ENCODE peak calls at places on chromosomes 6 and 20, in seven cellular contexts. M, K, R, A, W, Q and L are unnamed samples.

GRCh38 chr6:8063762-8064637 is at the start of gene BLOC1S5:
- DNase-seq in Q (peak), R (peak), K (peak), M (peak), A (peak), W (peak), L (peak)

GRCh38 chr6:150297327-150298028 is 71.3 kb upstream of the IYD start:
- DNase-seq in A (no peak), W (no peak), Q (no peak), M (peak), K (no peak), R (no peak), L (peak)

GRCh38 chr6:120198033-120198432 is 848.5 kb upstream of the MAN1A1 start:
- DNase-seq in W (no peak), R (no peak), K (peak), Q (no peak), A (no peak), M (no peak), L (no peak)

GRCh38 chr20:22807646-22808045 is 223.3 kb upstream of the FOXA2 start:
- DNase-seq in R (no peak), M (no peak), Q (no peak), K (no peak), A (no peak), W (no peak), L (no peak)

GRCh38 chr6:133815313-133815712 is 73.6 kb upstream of the TCF21 start:
- DNase-seq in Q (no peak), R (no peak), W (no peak), K (no peak), A (no peak), M (no peak), L (no peak)

GRCh38 chr6:582370-582769 is 74.5 kb downstream of the HUS1B start:
- DNase-seq in Q (no peak), R (no peak), M (no peak), A (no peak), K (peak), W (no peak), L (no peak)

GRCh38 chr6:16846399-16846778 is 85.1 kb upstream of the ATXN1 start:
- DNase-seq in K (no peak), W (no peak), A (no peak), R (no peak), M (no peak), Q (no peak), L (no peak)

GRCh38 chr6:1500874-1501273 is 108.8 kb upstream of the FOXC1 start:
- DNase-seq in M (no peak), W (no peak), A (no peak), K (no peak), Q (no peak), R (no peak), L (no peak)

GRCh38 chr6:138372711-138373463 is 4.8 kb upstream of the SMIM28 start:
- DNase-seq in R (no peak), M (no peak), K (no peak), A (no peak), W (no peak), Q (no peak), L (peak)

GRCh38 chr20:23449400-23449799 is 3.3 kb downstream of the CST11 start:
- DNase-seq in A (no peak), M (no peak), Q (no peak), W (no peak), K (no peak), R (no peak), L (no peak)

GRCh38 chr6:5763407-5763806 is 243.3 kb downstream of the NRN1 start:
- DNase-seq in Q (no peak), M (no peak), A (no peak), W (no peak), K (no peak), R (no peak), L (peak)

GRCh38 chr6:46323966-46324622 is 153.3 kb upstream of the ENPP5 start:
- DNase-seq in W (no peak), A (no peak), M (no peak), K (no peak), Q (no peak), R (no peak), L (no peak)

GRCh38 chr6:81531869-81532561 is 220.5 kb downstream of the TENT5A start:
- DNase-seq in W (no peak), A (no peak), Q (no peak), R (no peak), M (no peak), K (no peak), L (no peak)

GRCh38 chr20:64161595-64162238 is 2.5 kb upstream of the MYT1 start:
- DNase-seq in Q (no peak), R (peak), M (no peak), K (peak), W (no peak), A (no peak), L (peak)

GRCh38 chr6:159887761-159888160 is 3.0 kb upstream of the MAS1 start:
- DNase-seq in M (no peak), W (no peak), K (peak), Q (no peak), A (no peak), R (no peak), L (no peak)

GRCh38 chr6:56756791-56757582 is 114.3 kb upstream of the DST start:
- DNase-seq in W (no peak), M (no peak), Q (no peak), R (no peak), K (no peak), A (no peak), L (no peak)

GRCh38 chr20:51426879-51427624 is 115.5 kb downstream of the NFATC2 start:
- DNase-seq in Q (no peak), A (no peak), K (no peak), W (no peak), M (no peak), R (no peak), L (no peak)

GRCh38 chr20:1241456-1241855 is 15.6 kb downstream of the RAD21L1 start:
- DNase-seq in K (no peak), M (no peak), A (no peak), Q (no peak), R (no peak), W (no peak), L (no peak)

GRCh38 chr6:27505209-27506027 is 32.5 kb upstream of the ZNF184 start:
- DNase-seq in A (no peak), W (peak), R (peak), M (peak), Q (peak), K (peak), L (peak)

GRCh38 chr20:49924247-49924646 is 8.9 kb upstream of the SPATA2 start:
- DNase-seq in A (no peak), Q (no peak), W (no peak), K (no peak), R (no peak), M (no peak), L (no peak)

GRCh38 chr20:3406481-3407425 is 716 bp downstream of the DNAAF9 start:
- DNase-seq in A (no peak), Q (peak), R (no peak), K (peak), W (no peak), M (peak), L (peak)

GRCh38 chr6:158219229-158219628 is 51.1 kb downstream of the GTF2H5 start:
- DNase-seq in R (no peak), W (no peak), A (no peak), K (no peak), Q (no peak), M (peak), L (peak)